ENCODE peak calls at places on chromosomes 12 and 14, in five cellular contexts. G, W, L, V and F are unnamed samples.

GRCh38 chr14:90253826-90254225 is 2.5 kb upstream of the PSMC1 start:
- DNase-seq in G (no peak), W (no peak), L (no peak), V (no peak), F (no peak)

GRCh38 chr12:92571169-92571568 is 131.6 kb upstream of the PLEKHG7 start:
- DNase-seq in G (no peak), W (no peak), L (no peak), V (no peak), F (no peak)

GRCh38 chr14:29895591-29896043 is 32.0 kb downstream of the PRKD1 start:
- DNase-seq in G (no peak), W (no peak), L (no peak), V (no peak), F (no peak)

GRCh38 chr12:92445253-92446081 is 257.3 kb upstream of the PLEKHG7 start:
- DNase-seq in G (no peak), W (no peak), L (no peak), V (no peak), F (no peak)

GRCh38 chr12:52531563-52532300 is 11.5 kb upstream of the KRT5 start:
- DNase-seq in G (no peak), W (no peak), L (no peak), V (no peak), F (no peak)

GRCh38 chr12:74539765-74540526 is 2.3 kb downstream of the ATXN7L3B start:
- DNase-seq in G (no peak), W (no peak), L (no peak), V (no peak), F (no peak)

GRCh38 chr12:109772622-109773321 is 59.1 kb downstream of the FAM222A start:
- DNase-seq in G (no peak), W (peak), L (no peak), V (no peak), F (no peak)

GRCh38 chr14:96146131-96146771 is 58.4 kb upstream of the BDKRB2 start:
- DNase-seq in G (no peak), W (no peak), L (no peak), V (no peak), F (no peak)

GRCh38 chr12:93318720-93319522 is 58.8 kb upstream of the NUDT4 start:
- DNase-seq in G (no peak), W (no peak), L (no peak), V (no peak), F (no peak)

GRCh38 chr12:121776190-121777098 is 17.0 kb downstream of the RHOF start:
- DNase-seq in G (peak), W (peak), L (peak), V (no peak), F (peak)

GRCh38 chr14:65792208-65792905 is 379.8 kb downstream of the FUT8 start:
- DNase-seq in G (no peak), W (no peak), L (no peak), V (peak), F (no peak)

GRCh38 chr12:93226356-93226755 is 151.4 kb upstream of the NUDT4 start:
- DNase-seq in G (no peak), W (no peak), L (no peak), V (no peak), F (no peak)